ENCODE peak calls at places on chromosomes 7 and 10, in five cellular contexts. H is CD8-positive, alpha-beta T cell; S is RWPE1; D is psoas muscle; K is HCT116. Z is an unnamed sample.

GRCh38 chr7:121744319-121744718 is 128.6 kb upstream of the PTPRZ1 start:
- DNase-seq in K (no peak), D (no peak), S (peak; percentile 23), H (no peak), Z (no peak)

GRCh38 chr7:102431617-102432298 is 1.6 kb upstream of the ORAI2 start:
- DNase-seq in S (no peak), H (peak; percentile 51), K (no peak), D (no peak), Z (no peak)

GRCh38 chr10:59387951-59388431 is 25.6 kb upstream of the FAM13C start:
- DNase-seq in H (no peak), S (peak; percentile 2), K (no peak), D (no peak), Z (no peak)

GRCh38 chr10:59880976-59881510 is 25.3 kb downstream of the CCDC6 start:
- DNase-seq in S (no peak), K (no peak), D (no peak), H (no peak), Z (no peak)

GRCh38 chr10:68666280-68666760 is 54.7 kb upstream of the CCAR1 start:
- DNase-seq in D (no peak), S (peak; percentile 87), H (no peak), K (no peak), Z (no peak)

GRCh38 chr10:593421-593820 is 96.0 kb downstream of the DIP2C start:
- DNase-seq in D (no peak), S (no peak), K (no peak), H (no peak), Z (no peak)

GRCh38 chr10:28171468-28172235 is 131.2 kb downstream of the MPP7 start:
- DNase-seq in D (no peak), S (no peak), K (no peak), H (no peak), Z (no peak)

GRCh38 chr10:124660404-124661125 is 83.6 kb downstream of the FAM53B start:
- DNase-seq in K (no peak), S (no peak), H (no peak), D (no peak), Z (no peak)

GRCh38 chr7:111954056-111954455 is 252.1 kb downstream of the DOCK4 start:
- DNase-seq in S (no peak), H (no peak), D (no peak), K (no peak), Z (no peak)

GRCh38 chr7:28408105-28408973 is 4.0 kb upstream of the CREB5 start:
- DNase-seq in H (no peak), D (peak; percentile 88), S (no peak), K (no peak), Z (no peak)

GRCh38 chr10:3747248-3747960 is 37.6 kb downstream of the KLF6 start:
- DNase-seq in D (peak; percentile 79), S (no peak), K (no peak), H (no peak), Z (no peak)

GRCh38 chr7:152759655-152760383 is at the start of gene ACTR3B:
- DNase-seq in S (peak; percentile 94), K (peak; percentile 66), D (peak; percentile 96), H (peak; percentile 90), Z (peak; percentile 39)

GRCh38 chr7:44213872-44214595 is 13.3 kb downstream of the YKT6 start:
- DNase-seq in H (no peak), K (peak; percentile 36), S (peak; percentile 60), D (peak; percentile 35), Z (no peak)

GRCh38 chr10:5574642-5575131 is 49.9 kb downstream of the CALML3 start:
- DNase-seq in D (peak; percentile 47), S (no peak), H (no peak), K (no peak), Z (no peak)

GRCh38 chr10:70803768-70804423 is 11.9 kb upstream of the SGPL1 start:
- DNase-seq in K (no peak), H (no peak), D (no peak), S (no peak), Z (no peak)

GRCh38 chr7:156160811-156161210 is 348.5 kb upstream of the SHH start:
- DNase-seq in H (no peak), S (no peak), K (peak; percentile 28), D (no peak), Z (no peak)

GRCh38 chr7:155198901-155199845 is 98.5 kb upstream of the INSIG1 start:
- DNase-seq in D (no peak), H (no peak), K (no peak), S (no peak), Z (no peak)

GRCh38 chr7:4840097-4840501 is 21.7 kb downstream of the PAPOLB start:
- DNase-seq in H (no peak), S (no peak), K (no peak), D (no peak), Z (no peak)

GRCh38 chr7:113320419-113320818 is 202.1 kb upstream of the SMIM30 start:
- DNase-seq in K (no peak), H (no peak), S (no peak), D (no peak), Z (no peak)

GRCh38 chr10:29254123-29255046 is 34.5 kb upstream of the LYZL1 start:
- DNase-seq in H (no peak), S (no peak), K (no peak), D (no peak), Z (no peak)

GRCh38 chr10:12350167-12350872 is 973 bp downstream of the CAMK1D start:
- DNase-seq in K (no peak), H (peak; percentile 28), D (peak; percentile 56), S (peak; percentile 29), Z (no peak)

GRCh38 chr10:50988792-50989191 is 85.5 kb upstream of the PRKG1 start:
- DNase-seq in S (no peak), H (no peak), K (no peak), D (no peak), Z (no peak)

GRCh38 chr10:126570631-126571170 is 99.8 kb downstream of the C10orf90 start:
- DNase-seq in D (no peak), H (no peak), K (no peak), S (no peak), Z (no peak)

GRCh38 chr10:50561266-50561665 is 62.5 kb downstream of the SGMS1 start:
- DNase-seq in S (no peak), H (no peak), K (no peak), D (no peak), Z (no peak)

GRCh38 chr7:72003236-72003635 is 408.9 kb downstream of the CALN1 start:
- DNase-seq in S (no peak), H (no peak), K (no peak), D (no peak), Z (no peak)

GRCh38 chr10:48671914-48672595 is 12.6 kb upstream of the WDFY4 start:
- DNase-seq in H (no peak), D (no peak), K (no peak), S (no peak), Z (no peak)

DNA sequence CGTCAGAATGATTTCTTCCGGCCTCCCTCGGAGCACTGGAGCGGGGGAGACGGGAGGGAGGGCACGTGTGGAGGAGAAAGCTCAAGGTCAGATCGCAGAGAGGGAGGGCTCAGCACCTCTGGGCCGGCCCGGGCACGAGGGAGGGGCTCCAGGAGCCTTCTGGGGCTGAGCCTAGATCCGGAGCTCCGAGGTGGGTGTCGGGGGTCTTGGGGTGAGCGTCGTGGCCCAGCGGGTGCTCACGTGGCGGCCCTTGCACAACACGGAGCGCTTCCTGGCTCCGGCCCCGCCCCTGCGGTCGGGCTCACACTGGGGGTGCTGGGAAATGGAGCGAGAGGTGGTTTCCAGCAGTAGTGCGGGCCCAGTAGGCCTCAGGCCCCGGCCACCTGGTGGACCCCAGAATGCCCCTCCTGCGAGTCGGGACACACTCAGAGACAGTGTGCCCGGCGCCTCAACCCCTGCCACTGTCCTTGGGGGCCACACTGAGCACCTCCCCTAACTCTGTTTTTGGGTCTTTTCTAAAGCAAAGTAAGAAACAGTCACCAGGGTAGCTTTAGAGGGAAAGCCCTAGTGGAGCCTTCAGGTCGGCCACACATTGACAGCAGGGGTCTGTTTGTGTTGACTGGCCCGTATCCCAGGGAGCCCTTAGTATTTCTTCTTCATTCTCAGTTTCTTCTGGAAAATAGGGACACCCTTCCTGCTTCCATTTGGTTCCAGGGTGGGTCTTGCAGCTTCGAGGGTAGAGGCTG is 798 bp downstream of the PPIF start:
- DNase-seq in H (peak; percentile 59), K (peak; percentile 8), D (peak; percentile 87), S (peak; percentile 68), Z (no peak)
- TF ChIP-seq CTCF in H (no peak), K (no peak), D (no peak), S (no peak), Z (no peak)

DNA sequence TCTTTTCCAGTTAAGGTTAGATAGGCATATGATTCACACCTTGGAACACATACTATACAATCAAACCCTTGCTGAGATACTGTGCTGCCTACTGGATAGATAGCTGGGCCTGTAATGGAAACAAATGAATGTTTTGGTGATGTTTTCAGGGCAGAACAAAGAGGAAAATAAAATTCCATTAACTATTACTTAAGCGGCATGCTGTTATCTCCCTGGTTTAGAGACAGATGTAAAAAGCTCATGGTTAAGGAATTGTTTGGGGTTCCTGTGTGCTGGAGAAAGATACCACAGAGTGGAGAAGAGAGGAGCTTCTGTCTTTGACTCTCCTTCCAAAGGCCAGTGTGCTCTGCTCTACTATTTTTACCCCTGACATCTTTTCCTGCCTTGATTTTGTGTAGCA is 341.1 kb downstream of the PLXDC2 start:
- DNase-seq in D (no peak), S (no peak), K (no peak), H (no peak), Z (no peak)
- H3K27ac ChIP-seq in D (no peak overlapping the region), S (no peak overlapping the region), K (no peak overlapping the region), H (no peak overlapping the region), Z (no peak overlapping the region)

DNA sequence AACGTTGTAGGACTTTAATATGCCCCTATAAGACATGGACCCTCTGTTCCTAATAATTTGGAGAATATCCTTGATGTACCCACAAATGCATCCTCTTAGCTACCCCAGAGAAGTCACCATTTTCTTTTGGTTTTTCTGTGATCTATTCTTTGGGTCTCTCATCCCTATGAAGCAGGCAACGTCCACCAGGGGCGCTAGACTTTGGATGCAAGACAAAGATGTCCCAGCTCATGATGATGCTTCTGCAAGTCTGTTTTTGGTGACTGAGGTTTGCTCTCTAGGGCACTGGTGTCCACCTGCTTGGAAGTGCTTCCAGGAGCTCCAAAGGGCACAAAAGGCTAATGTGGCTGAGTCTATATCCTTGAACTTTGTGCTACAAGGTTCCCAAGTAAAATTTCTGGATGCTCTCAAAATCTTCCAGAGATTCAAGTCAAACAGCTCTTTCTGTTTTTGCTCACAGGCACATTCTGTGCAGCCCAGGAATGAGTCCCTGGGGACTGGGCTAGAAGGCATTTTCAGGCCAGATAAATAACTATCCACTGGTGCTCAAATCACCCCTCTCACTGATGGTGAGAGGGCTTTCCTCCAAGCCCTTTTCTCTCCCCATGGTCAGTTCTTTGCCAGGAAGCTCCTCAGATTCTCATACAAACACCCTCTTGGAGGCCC is 166.4 kb downstream of the C7orf25 start:
- DNase-seq in S (no peak), K (peak; percentile 16), D (peak; percentile 67), H (no peak), Z (no peak)
- TF ChIP-seq CTCF in S (peak; percentile 56), K (peak; percentile 84), D (peak; percentile 30), H (no peak), Z (peak; percentile 43)

GRCh38 chr7:158616050-158616449 is 28.4 kb upstream of the PTPRN2 start:
- DNase-seq in H (no peak), S (no peak), K (no peak), D (no peak), Z (no peak)
- H3K27ac ChIP-seq in H (no peak overlapping the region), S (no peak overlapping the region), K (no peak overlapping the region), D (no peak overlapping the region), Z (no peak overlapping the region)

Z was measured in esophagus squamous epithelium.